ENCODE peak calls at places on chromosomes 12 and 14, in seven cellular contexts. H is fibroblast of the aortic adventitia; R is stimulated activated CD4-positive, alpha-beta T cell treated with anti-CD3 and anti-CD28 coated beads, Interleukin-12 subunit alpha, Interleukin-12 subunit beta, amount 100 ng/mL, for 4 hours; D is AG09319; O is EL; N is cardiac muscle cell; V is NB4. U is an unnamed sample.

GRCh38 chr12:57837779-57838562 is 8.6 kb downstream of the CTDSP2 start:
- DNase-seq in N (peak; percentile 55), D (no peak), H (peak; percentile 84), V (peak; percentile 88), R (no peak), O (peak; percentile 86), U (no peak)

GRCh38 chr12:94872671-94873367 is 130.7 kb downstream of the NDUFA12 start:
- DNase-seq in O (peak; percentile 5), N (no peak), V (peak; percentile 26), H (no peak), R (no peak), D (no peak), U (peak; percentile 20)

GRCh38 chr12:31736472-31736871 is 7.7 kb upstream of the AMN1 start:
- DNase-seq in D (no peak), H (peak; percentile 86), R (peak; percentile 36), N (no peak), O (peak; percentile 78), V (peak; percentile 66), U (no peak)

GRCh38 chr12:52956987-52957386 is 8.1 kb downstream of the KRT18 start:
- DNase-seq in V (peak; percentile 50), D (no peak), N (no peak), R (no peak), O (no peak), H (no peak), U (no peak)

GRCh38 chr12:1916396-1917171 is 1.9 kb downstream of the CACNA2D4 start:
- DNase-seq in R (no peak), N (peak; percentile 48), D (no peak), O (no peak), V (peak; percentile 23), H (peak; percentile 12), U (peak; percentile 0)

GRCh38 chr14:58914271-58914855 is 274.1 kb upstream of the DAAM1 start:
- DNase-seq in V (no peak), R (no peak), H (no peak), O (no peak), N (peak; percentile 27), D (no peak), U (no peak)

GRCh38 chr12:2691340-2692111 is 103.2 kb upstream of the FKBP4 start:
- DNase-seq in R (peak; percentile 44), D (no peak), O (no peak), N (peak; percentile 12), H (no peak), V (no peak), U (peak; percentile 43)

GRCh38 chr12:100427078-100427477 is 46.6 kb upstream of the NR1H4 start:
- DNase-seq in D (no peak), V (no peak), N (no peak), R (no peak), O (peak; percentile 86), H (peak; percentile 28), U (no peak)

GRCh38 chr14:21039059-21039422 is 3.1 kb upstream of the RNASE7 start:
- DNase-seq in N (peak; percentile 65), O (peak; percentile 23), V (no peak), D (peak; percentile 20), H (peak; percentile 87), R (no peak), U (no peak)

GRCh38 chr14:76133103-76133502 is 18.6 kb upstream of the GPATCH2L start:
- DNase-seq in R (no peak), V (peak; percentile 62), O (peak; percentile 13), D (no peak), N (peak; percentile 70), H (peak; percentile 39), U (no peak)

GRCh38 chr12:120468271-120468845 is 1.2 kb downstream of the SRSF9 start:
- DNase-seq in H (peak; percentile 69), D (peak; percentile 27), V (peak; percentile 88), O (peak; percentile 65), N (peak; percentile 59), R (no peak), U (peak; percentile 29)

GRCh38 chr14:92466068-92466458 is 47.5 kb upstream of the RIN3 start:
- DNase-seq in O (no peak), V (no peak), N (no peak), R (no peak), H (no peak), D (no peak), U (no peak)

GRCh38 chr12:85260904-85261303 is 19.1 kb upstream of the ALX1 start:
- DNase-seq in N (no peak), H (no peak), D (no peak), V (no peak), R (no peak), O (no peak), U (no peak)

GRCh38 chr12:54425696-54426095 is 6.6 kb upstream of the ITGA5 start:
- DNase-seq in O (no peak), V (no peak), N (no peak), R (no peak), D (no peak), H (peak; percentile 35), U (no peak)

GRCh38 chr14:56694609-56695008 is 115.0 kb downstream of the TMEM260 start:
- DNase-seq in O (no peak), R (no peak), H (no peak), D (no peak), V (no peak), N (no peak), U (no peak)

GRCh38 chr12:92107621-92108131 is 38.0 kb downstream of the BTG1 start:
- DNase-seq in O (no peak), D (no peak), N (peak; percentile 30), V (no peak), R (no peak), H (no peak), U (no peak)

GRCh38 chr12:57770734-57771133 is 1.2 kb downstream of the METTL1 start:
- DNase-seq in N (no peak), R (no peak), O (no peak), D (no peak), V (no peak), H (no peak), U (no peak)

GRCh38 chr14:53054457-53054856 is 98.7 kb downstream of the DDHD1 start:
- DNase-seq in V (no peak), O (peak; percentile 49), N (no peak), R (no peak), D (peak; percentile 19), H (peak; percentile 87), U (no peak)

GRCh38 chr14:63960926-63961567 is 108.2 kb downstream of the SYNE2 start:
- DNase-seq in R (no peak), O (peak; percentile 49), V (no peak), H (peak; percentile 76), D (no peak), N (no peak), U (no peak)

GRCh38 chr12:193282-193681 is 20.7 kb downstream of the SLC6A12 start:
- DNase-seq in H (no peak), O (no peak), D (no peak), R (no peak), N (no peak), V (no peak), U (no peak)

U was measured in stimulated activated naive B cell treated with anti-CD40 and anti-IgM and Interleukin-4, amounts not matched to agents 10 μg/mL and 1 μg/mL and 100 μg/mL, for 72 hours.